ENCODE peak calls at places on chromosomes 1 and 21, in ten cellular contexts. Z is Calu3; E is T-cell; H is mucosa of descending colon; L is activated CD4-positive, alpha-beta T cell treated with anti-CD3 and anti-CD28 coated beads for 1 hour; T is activated gamma-delta T cell treated with Interleukin-2 at 50 U/mL for 16 hours; X is GM20000; P is PC-3; J is A172; W is GM10248. K is an unnamed sample.

GRCh38 chr1:54358503-54359168 is 47.6 kb downstream of the SSBP3 start:
- DNase-seq in Z (no peak), E (no peak), H (no peak), L (no peak), T (no peak), X (no peak), P (no peak), J (no peak), W (no peak), K (no peak)

GRCh38 chr21:40829308-40829707 is 17.6 kb downstream of the DSCAM start:
- DNase-seq in Z (no peak), E (no peak), H (no peak), L (no peak), T (no peak), X (no peak), P (no peak), J (no peak), W (no peak), K (no peak)

GRCh38 chr1:215603319-215603718 is 36.2 kb downstream of the KCTD3 start:
- DNase-seq in Z (no peak), E (no peak), H (no peak), L (no peak), T (no peak), X (no peak), P (no peak), J (no peak), W (no peak), K (no peak)

GRCh38 chr21:36193200-36193599 is 36.6 kb downstream of the DOP1B start:
- DNase-seq in Z (no peak), E (no peak), H (no peak), L (no peak), T (no peak), X (no peak), P (peak; percentile 87), J (peak; percentile 53), W (no peak), K (no peak)

GRCh38 chr1:217506878-217507277 is 124.0 kb downstream of the GPATCH2 start:
- DNase-seq in Z (no peak), E (no peak), H (no peak), L (no peak), T (no peak), X (no peak), P (peak; percentile 96), J (no peak), W (no peak), K (no peak)

GRCh38 chr1:25774921-25775774 is 24.8 kb upstream of the SELENON start:
- DNase-seq in Z (peak; percentile 11), E (peak; percentile 78), H (peak; percentile 71), L (peak; percentile 81), T (peak; percentile 79), X (peak; percentile 52), P (no peak), J (no peak), W (peak; percentile 58), K (peak; percentile 49)

GRCh38 chr1:7042322-7043231 is 257.3 kb downstream of the CAMTA1 start:
- DNase-seq in Z (no peak), E (no peak), H (no peak), L (no peak), T (no peak), X (peak; percentile 61), P (peak; percentile 58), J (peak; percentile 23), W (peak; percentile 72), K (peak; percentile 21)

GRCh38 chr1:19563336-19564097 is 78.2 kb upstream of the CAPZB start:
- DNase-seq in Z (no peak), E (no peak), H (peak; percentile 53), L (no peak), T (no peak), X (no peak), P (no peak), J (no peak), W (no peak), K (peak; percentile 19)

GRCh38 chr1:67683736-67684525 is 1.1 kb upstream of the GADD45A start:
- DNase-seq in Z (no peak), E (no peak), H (no peak), L (no peak), T (no peak), X (peak; percentile 28), P (peak; percentile 78), J (no peak), W (peak; percentile 27), K (peak; percentile 31)

GRCh38 chr1:230424440-230425251 is 1.5 kb downstream of the PGBD5 start:
- DNase-seq in Z (peak; percentile 46), E (no peak), H (peak; percentile 41), L (no peak), T (no peak), X (no peak), P (no peak), J (no peak), W (no peak), K (no peak)

GRCh38 chr1:156703336-156703735 is 2.0 kb downstream of the CRABP2 start:
- DNase-seq in Z (no peak), E (no peak), H (no peak), L (no peak), T (no peak), X (no peak), P (no peak), J (no peak), W (no peak), K (no peak)

GRCh38 chr1:54714881-54715492 is 674 bp upstream of the TTC4 start:
- DNase-seq in Z (no peak), E (no peak), H (no peak), L (no peak), T (no peak), X (no peak), P (peak; percentile 2), J (no peak), W (no peak), K (no peak)

GRCh38 chr1:247576514-247576913 is 11.6 kb upstream of the OR2G2 start:
- DNase-seq in Z (no peak), E (no peak), H (no peak), L (no peak), T (no peak), X (peak; percentile 32), P (peak; percentile 82), J (peak; percentile 16), W (peak; percentile 15), K (peak; percentile 2)

GRCh38 chr1:145979746-145980435 is 15.4 kb downstream of the POLR3GL start:
- DNase-seq in Z (no peak), E (no peak), H (no peak), L (no peak), T (no peak), X (no peak), P (no peak), J (peak; percentile 32), W (no peak), K (peak; percentile 56)

GRCh38 chr1:207968521-207968944 is 57.6 kb upstream of the CD34 start:
- DNase-seq in Z (no peak), E (no peak), H (no peak), L (no peak), T (no peak), X (no peak), P (no peak), J (no peak), W (no peak), K (no peak)

GRCh38 chr1:156233421-156234127 is 8.4 kb upstream of the BGLAP start:
- DNase-seq in Z (no peak), E (no peak), H (no peak), L (no peak), T (no peak), X (no peak), P (peak; percentile 45), J (peak; percentile 98), W (no peak), K (peak; percentile 58)

GRCh38 chr1:69569281-69569970 is 1.7 kb downstream of the LRRC7 start:
- DNase-seq in Z (no peak), E (no peak), H (peak; percentile 22), L (no peak), T (no peak), X (peak; percentile 12), P (no peak), J (no peak), W (peak; percentile 4), K (no peak)

GRCh38 chr21:15825699-15826098 is 95.9 kb downstream of the USP25 start:
- DNase-seq in Z (no peak), E (no peak), H (no peak), L (no peak), T (no peak), X (no peak), P (no peak), J (no peak), W (no peak), K (no peak)